ENCODE peak calls at places on chromosomes 16 and 17, in four cellular contexts. P is activated CD8-positive, alpha-beta T cell treated with anti-CD3 and anti-CD28 coated beads for 36 hours; Y is body of pancreas; A is EL. W is an unnamed sample.

GRCh38 chr16:26453215-26453614 is 613.5 kb upstream of the C16orf82 start:
- DNase-seq in P (no peak), Y (no peak), A (no peak), W (no peak)

GRCh38 chr16:85690469-85691064 is 1.8 kb upstream of the GINS2 start:
- DNase-seq in P (no peak), Y (no peak), A (peak; percentile 18), W (no peak)

GRCh38 chr16:73599870-73600269 is 551.9 kb upstream of the ZFHX3 start:
- DNase-seq in P (no peak), Y (no peak), A (no peak), W (no peak)

GRCh38 chr16:84986102-84986501 is 25.2 kb downstream of the ZDHHC7 start:
- DNase-seq in P (no peak), Y (no peak), A (no peak), W (peak; percentile 22)

GRCh38 chr17:50911450-50911849 is 45.3 kb upstream of the TOB1 start:
- DNase-seq in P (no peak), Y (no peak), A (no peak), W (no peak)

GRCh38 chr17:43767053-43767712 is 8.6 kb upstream of the SOST start:
- DNase-seq in P (no peak), Y (no peak), A (no peak), W (no peak)

GRCh38 chr17:37701424-37702020 is 43.3 kb downstream of the HNF1B start:
- DNase-seq in P (peak; percentile 74), Y (peak; percentile 77), A (peak; percentile 37), W (peak; percentile 34)

GRCh38 chr16:87201052-87201451 is 116.1 kb downstream of the C16orf95 start:
- DNase-seq in P (no peak), Y (peak; percentile 30), A (peak; percentile 98), W (peak; percentile 59)

GRCh38 chr17:74373838-74374606 is 6.7 kb downstream of the GPR142 start:
- DNase-seq in P (no peak), Y (peak; percentile 33), A (no peak), W (no peak)

GRCh38 chr16:66682271-66682670 is 14.3 kb downstream of the CMTM4 start:
- DNase-seq in P (no peak), Y (no peak), A (no peak), W (no peak)

GRCh38 chr17:82297280-82297803 is 20.1 kb downstream of the CD7 start:
- DNase-seq in P (peak; percentile 95), Y (peak; percentile 73), A (peak; percentile 86), W (peak; percentile 83)

GRCh38 chr17:77501751-77502625 is 361.2 kb downstream of the SEC14L1 start:
- DNase-seq in P (no peak), Y (no peak), A (no peak), W (no peak)

W was measured in epithelial cell of esophagus.